ENCODE peak calls at places on chromosome 11, in six cellular contexts. C, Q, T, V, B and W are unnamed samples.

GRCh38 chr11:73625690-73626318 is 20.6 kb upstream of the PLEKHB1 start:
- DNase-seq in C (peak), Q (peak), T (peak), V (peak), B (peak), W (peak)

GRCh38 chr11:45948341-45948740 is 25.9 kb downstream of the LARGE2 start:
- DNase-seq in C (no peak), Q (no peak), T (no peak), V (no peak), B (no peak), W (no peak)

GRCh38 chr11:83456075-83456474 is 169.9 kb upstream of the CCDC90B start:
- DNase-seq in C (no peak), Q (no peak), T (no peak), V (no peak), B (no peak), W (peak)

GRCh38 chr11:44775366-44776356 is 48.9 kb downstream of the TSPAN18 start:
- DNase-seq in C (peak), Q (peak), T (peak), V (peak), B (no peak), W (peak)

GRCh38 chr11:17637901-17638300 is 81.5 kb upstream of the MYOD1 start:
- DNase-seq in C (no peak), Q (no peak), T (no peak), V (no peak), B (no peak), W (no peak)

GRCh38 chr11:8747173-8747572 is 64.6 kb downstream of the RPL27A start:
- DNase-seq in C (no peak), Q (no peak), T (no peak), V (no peak), B (no peak), W (no peak)

GRCh38 chr11:19244084-19244483 is 3.3 kb upstream of the E2F8 start:
- DNase-seq in C (peak), Q (no peak), T (no peak), V (no peak), B (no peak), W (peak)

GRCh38 chr11:123054301-123055065 is 7.5 kb downstream of the HSPA8 start:
- DNase-seq in C (no peak), Q (peak), T (no peak), V (peak), B (no peak), W (peak)

GRCh38 chr11:9096427-9096826 is 5.0 kb upstream of the SCUBE2 start:
- DNase-seq in C (no peak), Q (no peak), T (no peak), V (no peak), B (no peak), W (no peak)

GRCh38 chr11:71156301-71156700 is 96.1 kb downstream of the SHANK2 start:
- DNase-seq in C (no peak), Q (no peak), T (no peak), V (no peak), B (no peak), W (no peak)

GRCh38 chr11:73833067-73833466 is 43.6 kb downstream of the COA4 start:
- DNase-seq in C (no peak), Q (no peak), T (no peak), V (no peak), B (no peak), W (no peak)

GRCh38 chr11:48013269-48013901 is 33.0 kb downstream of the PTPRJ start:
- DNase-seq in C (peak), Q (no peak), T (peak), V (peak), B (peak), W (no peak)

GRCh38 chr11:63916837-63917684 is at the start of gene RCOR2:
- DNase-seq in C (peak), Q (no peak), T (peak), V (peak), B (no peak), W (peak)

GRCh38 chr11:19931768-19932369 is 219.2 kb downstream of the NAV2 start:
- DNase-seq in C (no peak), Q (no peak), T (no peak), V (no peak), B (no peak), W (peak)

GRCh38 chr11:12110714-12111481 is 508 bp downstream of the MICAL2 start:
- DNase-seq in C (peak), Q (no peak), T (peak), V (no peak), B (no peak), W (peak)

GRCh38 chr11:64518928-64519327 is 72.1 kb upstream of the SLC22A12 start:
- DNase-seq in C (no peak), Q (no peak), T (no peak), V (no peak), B (no peak), W (no peak)

GRCh38 chr11:2838676-2839075 is 46.9 kb downstream of the CDKN1C start:
- DNase-seq in C (no peak), Q (no peak), T (no peak), V (no peak), B (no peak), W (no peak)

GRCh38 chr11:120815260-120816100 is 208.4 kb upstream of the TBCEL start:
- DNase-seq in C (no peak), Q (no peak), T (peak), V (no peak), B (no peak), W (no peak)

GRCh38 chr11:46681814-46682213 is 18.6 kb downstream of the ARHGAP1 start:
- DNase-seq in C (no peak), Q (no peak), T (no peak), V (no peak), B (no peak), W (no peak)

DNA sequence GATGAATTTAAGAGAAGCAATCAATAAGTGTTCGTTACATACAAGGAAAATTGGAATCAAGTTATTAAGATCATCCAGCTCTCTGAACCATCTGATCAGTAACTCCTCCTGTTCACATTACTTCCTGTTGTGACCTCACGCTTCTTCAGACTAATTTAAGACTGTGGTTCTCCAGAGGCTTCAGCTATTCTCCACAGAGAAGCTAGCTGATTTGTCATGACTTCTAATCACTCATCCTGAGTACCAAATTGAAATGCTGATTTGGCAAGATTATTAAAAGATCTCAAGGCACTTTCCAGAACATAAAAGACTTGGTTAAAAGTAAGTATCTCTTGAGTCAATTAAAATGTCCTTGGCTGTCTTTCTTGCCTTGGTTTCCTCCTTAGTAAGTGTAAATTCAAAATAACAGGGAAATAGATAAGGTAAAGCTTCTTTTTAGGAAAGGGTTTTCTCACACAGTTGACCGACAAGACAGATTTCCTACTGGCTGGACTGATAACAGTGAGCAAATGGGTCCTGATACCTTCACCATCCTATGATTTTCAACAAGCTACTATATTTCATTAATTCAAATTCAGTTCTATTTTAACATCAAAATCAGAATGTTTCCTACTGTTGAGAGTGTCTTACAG is 38.5 kb downstream of the GAB2 start:
- DNase-seq in C (no peak), Q (no peak), T (no peak), V (no peak), B (no peak), W (no peak)
- TF ChIP-seq POLR2A in C (no peak), Q (no peak), T (no peak), V (no peak), B (no peak), W (no peak)

GRCh38 chr11:67468056-67468455 is 995 bp downstream of the TMEM134 start:
- DNase-seq in C (peak), Q (no peak), T (no peak), V (no peak), B (peak), W (peak)
- TF ChIP-seq POLR2A in C (peak), Q (no peak), T (no peak), V (no peak), B (no peak), W (peak)

GRCh38 chr11:57801185-57801490 is 39.5 kb downstream of the CTNND1 start:
- DNase-seq in C (no peak), Q (no peak), T (no peak), V (no peak), B (no peak), W (no peak)
- TF ChIP-seq POLR2A in C (no peak), Q (no peak), T (no peak), V (no peak), B (no peak), W (no peak)

GRCh38 chr11:111299111-111300026 is 1.0 kb downstream of the POU2AF3 start:
- DNase-seq in C (peak), Q (no peak), T (peak), V (peak), B (no peak), W (peak)
- TF ChIP-seq POLR2A in C (no peak), Q (no peak), T (no peak), V (peak), B (no peak), W (peak)

DNA sequence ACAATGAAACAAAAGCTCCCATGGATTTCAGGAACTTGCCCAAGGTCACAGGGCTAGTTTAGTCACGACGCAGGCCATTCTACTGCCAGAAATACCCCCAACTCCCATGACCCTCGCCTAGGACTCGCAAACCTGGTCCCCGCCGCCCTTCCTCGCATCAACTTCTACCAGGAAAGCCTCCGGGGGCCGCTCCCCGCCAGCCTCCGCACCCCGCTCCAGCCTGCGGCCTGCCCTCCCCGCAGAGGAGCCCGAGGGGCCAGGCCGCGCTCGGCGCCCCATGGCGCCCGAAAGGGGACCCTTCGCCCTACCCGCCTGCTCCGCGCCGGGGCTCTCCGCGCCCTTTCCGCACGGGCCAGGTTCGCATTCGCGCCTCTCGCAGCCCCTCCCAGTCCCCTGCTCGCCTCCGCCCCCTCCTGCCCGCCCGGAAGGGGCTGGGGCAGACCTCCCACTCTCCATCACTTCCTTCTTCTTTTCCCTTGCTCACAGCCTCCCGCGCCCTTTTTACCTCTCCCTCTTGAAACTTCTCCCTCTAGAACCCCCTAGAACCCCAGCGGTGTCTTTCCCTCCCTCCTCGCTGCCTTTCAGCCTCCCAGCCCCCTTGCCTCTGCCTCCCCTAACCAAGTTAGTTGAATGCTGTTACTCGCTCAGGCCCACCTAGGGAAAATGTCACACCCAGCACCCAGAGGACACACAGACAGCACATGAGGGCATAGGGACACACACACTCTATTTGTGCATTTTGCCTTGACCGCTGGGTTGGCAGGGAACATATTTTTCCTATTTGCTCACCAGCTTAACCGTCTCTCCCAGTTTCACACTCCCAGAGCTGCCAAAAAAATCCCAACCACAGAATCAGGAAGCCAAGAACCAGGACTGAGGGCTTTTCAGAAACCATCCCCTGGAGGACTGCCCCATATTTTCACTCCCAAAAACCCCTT is at the start of gene SLC43A3:
- DNase-seq in C (peak), Q (no peak), T (peak), V (no peak), B (peak), W (peak)
- TF ChIP-seq POLR2A in C (peak), Q (peak), T (no peak), V (no peak), B (peak), W (no peak)

GRCh38 chr11:43396617-43397016 is 37.9 kb downstream of the TTC17 start:
- DNase-seq in C (no peak), Q (no peak), T (no peak), V (no peak), B (no peak), W (no peak)

GRCh38 chr11:43403357-43404231 is 44.9 kb downstream of the TTC17 start:
- DNase-seq in C (no peak), Q (no peak), T (no peak), V (no peak), B (no peak), W (no peak)

GRCh38 chr11:43397251-43397650 is 38.5 kb downstream of the TTC17 start:
- DNase-seq in C (no peak), Q (no peak), T (no peak), V (no peak), B (no peak), W (no peak)

GRCh38 chr11:43401252-43401651 is 42.5 kb downstream of the TTC17 start:
- DNase-seq in C (no peak), Q (no peak), T (no peak), V (no peak), B (no peak), W (no peak)

DNA sequence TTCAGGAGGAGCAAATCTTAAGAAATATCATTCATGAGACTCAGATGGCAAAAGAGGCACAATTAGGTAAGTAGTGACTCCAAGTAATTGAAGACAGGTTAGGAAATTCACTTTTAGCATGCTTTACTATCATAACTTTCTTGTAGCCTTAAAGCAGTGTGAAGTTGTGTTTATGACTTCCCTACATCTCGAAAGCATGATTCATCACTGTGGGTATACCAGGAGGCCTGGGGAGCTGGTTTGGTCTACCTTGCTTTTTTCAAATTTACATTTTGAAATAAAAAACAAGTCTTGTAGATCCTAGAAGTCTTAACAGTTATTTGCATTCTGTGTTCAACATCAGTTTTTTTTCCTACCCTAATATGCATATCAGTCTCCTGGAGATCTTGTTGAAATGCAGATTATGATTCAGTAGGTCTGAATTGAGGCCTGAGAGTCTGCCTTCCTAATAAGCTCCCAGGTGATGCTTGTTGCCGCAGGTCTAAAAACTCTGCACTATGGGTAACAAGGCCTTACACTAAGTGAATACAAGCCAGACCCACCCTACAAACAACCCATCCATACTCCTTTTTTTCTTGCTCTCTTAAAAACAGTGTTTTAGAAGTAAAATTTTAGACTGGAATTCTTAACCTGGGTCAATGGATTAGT is 41.4 kb downstream of the TTC17 start:
- DNase-seq in C (no peak), Q (no peak), T (no peak), V (no peak), B (no peak), W (no peak)
- TF ChIP-seq POLR2A in C (no peak), Q (no peak), T (no peak), V (no peak), B (no peak), W (no peak)

DNA sequence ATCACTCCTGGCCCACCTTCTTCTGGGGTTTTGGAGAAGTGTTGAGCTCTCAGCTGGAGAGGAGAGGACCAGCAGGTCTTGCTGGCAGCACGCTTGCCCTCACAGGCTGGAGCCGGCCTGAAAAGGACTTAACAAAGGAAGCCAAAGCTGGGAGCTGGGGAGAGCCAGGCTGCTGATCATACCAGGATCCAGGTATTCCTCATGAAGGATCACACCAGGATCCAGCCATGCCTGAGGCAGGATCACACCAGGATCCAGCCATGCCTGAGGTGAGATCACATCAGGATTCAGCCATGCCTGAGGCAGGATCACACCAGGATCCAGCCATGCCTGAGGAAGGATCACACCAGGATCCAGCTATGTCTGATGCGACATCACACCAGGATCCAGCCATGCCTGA is 17.0 kb downstream of the MRGPRD start:
- DNase-seq in C (no peak), Q (no peak), T (no peak), V (no peak), B (no peak), W (no peak)
- TF ChIP-seq POLR2A in C (no peak), Q (no peak), T (no peak), V (no peak), B (no peak), W (no peak)

GRCh38 chr11:133993107-133993506 is 36.3 kb upstream of the IGSF9B start:
- DNase-seq in C (no peak), Q (no peak), T (peak), V (no peak), B (no peak), W (no peak)
- TF ChIP-seq POLR2A in C (no peak), Q (no peak), T (no peak), V (no peak), B (no peak), W (no peak)